ENCODE peak calls at places on chromosome 1, in four cellular contexts. Y, H, I and V are unnamed samples.

GRCh38 chr1:22751124-22751531 is 40.5 kb downstream of the EPHB2 start:
- DNase-seq in I (no peak), H (no peak), Y (no peak), V (no peak)

GRCh38 chr1:47023268-47024137 is at the start of gene CYP4X1:
- DNase-seq in Y (peak), H (no peak), I (no peak), V (no peak)

GRCh38 chr1:65471213-65471833 is 50.9 kb downstream of the LEPR start:
- DNase-seq in Y (no peak), I (no peak), H (no peak), V (no peak)

GRCh38 chr1:115669002-115669673 is 27.4 kb downstream of the VANGL1 start:
- DNase-seq in I (no peak), H (peak), Y (no peak), V (no peak)

GRCh38 chr1:46719689-46720088 is 775 bp upstream of the EFCAB14 start:
- DNase-seq in I (no peak), Y (no peak), H (no peak), V (no peak)

GRCh38 chr1:168613038-168613451 is 36.6 kb downstream of the XCL1 start:
- DNase-seq in I (no peak), Y (no peak), H (no peak), V (no peak)

GRCh38 chr1:203025721-203026665 is at the start of gene PPFIA4:
- DNase-seq in H (peak), Y (peak), I (peak), V (peak)

GRCh38 chr1:210232524-210233215 is at the start of gene SERTAD4:
- DNase-seq in Y (peak), H (no peak), I (no peak), V (no peak)

GRCh38 chr1:43071241-43071640 is 100.8 kb downstream of the EBNA1BP2 start:
- DNase-seq in I (no peak), H (no peak), Y (no peak), V (no peak)

GRCh38 chr1:213686003-213686582 is 301.7 kb upstream of the PROX1 start:
- DNase-seq in Y (no peak), H (no peak), I (no peak), V (no peak)

GRCh38 chr1:235657269-235657668 is 7.7 kb upstream of the GNG4 start:
- DNase-seq in H (no peak), Y (no peak), I (no peak), V (peak)

GRCh38 chr1:97464305-97464704 is 456.5 kb downstream of the DPYD start:
- DNase-seq in Y (no peak), I (no peak), H (no peak), V (no peak)